ENCODE peak calls at places on chromosomes 11 and 22, in four cellular contexts. One of them, this sample, is unnamed.

GRCh38 chr11:121563003-121563402 is 110.2 kb upstream of the SORL1-AS1 start:
- DNase-seq in stimulated activated CD4-positive, alpha-beta T cell treated with anti-CD3 and anti-CD28 coated beads, Interleukin-1b, Interleukin-23, amount 100 ng/mL, for 1 hour: no peak
- DNase-seq in GM19239: no peak
- DNase-seq in adrenal gland: no peak
- DNase-seq in this sample: no peak

GRCh38 chr22:45239378-45240136 is 1.1 kb downstream of the KIAA0930 start:
- DNase-seq in stimulated activated CD4-positive, alpha-beta T cell treated with anti-CD3 and anti-CD28 coated beads, Interleukin-1b, Interleukin-23, amount 100 ng/mL, for 1 hour: no peak
- DNase-seq in GM19239: no peak
- DNase-seq in adrenal gland: no peak
- DNase-seq in this sample: no peak

GRCh38 chr22:49170053-49170452 is 657.6 kb downstream of the BRD1 start:
- DNase-seq in stimulated activated CD4-positive, alpha-beta T cell treated with anti-CD3 and anti-CD28 coated beads, Interleukin-1b, Interleukin-23, amount 100 ng/mL, for 1 hour: no peak
- DNase-seq in GM19239: no peak
- DNase-seq in adrenal gland: no peak
- DNase-seq in this sample: no peak

GRCh38 chr22:50308597-50308935 is 1.1 kb upstream of the PLXNB2 start:
- DNase-seq in stimulated activated CD4-positive, alpha-beta T cell treated with anti-CD3 and anti-CD28 coated beads, Interleukin-1b, Interleukin-23, amount 100 ng/mL, for 1 hour: no peak
- DNase-seq in GM19239: no peak
- DNase-seq in adrenal gland: peak
- DNase-seq in this sample: no peak

GRCh38 chr11:31641477-31642062 is 132.0 kb downstream of the ELP4 start:
- DNase-seq in stimulated activated CD4-positive, alpha-beta T cell treated with anti-CD3 and anti-CD28 coated beads, Interleukin-1b, Interleukin-23, amount 100 ng/mL, for 1 hour: no peak
- DNase-seq in GM19239: no peak
- DNase-seq in adrenal gland: peak
- DNase-seq in this sample: no peak

GRCh38 chr11:106603971-106604370 is 414.3 kb downstream of the GUCY1A2 start:
- DNase-seq in stimulated activated CD4-positive, alpha-beta T cell treated with anti-CD3 and anti-CD28 coated beads, Interleukin-1b, Interleukin-23, amount 100 ng/mL, for 1 hour: no peak
- DNase-seq in GM19239: no peak
- DNase-seq in adrenal gland: no peak
- DNase-seq in this sample: no peak

GRCh38 chr11:3021125-3021524 is 29.0 kb upstream of the NAP1L4 start:
- DNase-seq in stimulated activated CD4-positive, alpha-beta T cell treated with anti-CD3 and anti-CD28 coated beads, Interleukin-1b, Interleukin-23, amount 100 ng/mL, for 1 hour: no peak
- DNase-seq in GM19239: no peak
- DNase-seq in adrenal gland: no peak
- DNase-seq in this sample: no peak

GRCh38 chr11:115974703-115975102 is 470.5 kb upstream of the CADM1 start:
- DNase-seq in stimulated activated CD4-positive, alpha-beta T cell treated with anti-CD3 and anti-CD28 coated beads, Interleukin-1b, Interleukin-23, amount 100 ng/mL, for 1 hour: no peak
- DNase-seq in GM19239: no peak
- DNase-seq in adrenal gland: no peak
- DNase-seq in this sample: no peak

GRCh38 chr11:15101072-15101701 is 13.5 kb upstream of the INSC start:
- DNase-seq in stimulated activated CD4-positive, alpha-beta T cell treated with anti-CD3 and anti-CD28 coated beads, Interleukin-1b, Interleukin-23, amount 100 ng/mL, for 1 hour: no peak
- DNase-seq in GM19239: no peak
- DNase-seq in adrenal gland: peak
- DNase-seq in this sample: no peak

GRCh38 chr11:84097186-84097585 is 811.0 kb upstream of the CCDC90B start:
- DNase-seq in stimulated activated CD4-positive, alpha-beta T cell treated with anti-CD3 and anti-CD28 coated beads, Interleukin-1b, Interleukin-23, amount 100 ng/mL, for 1 hour: no peak
- DNase-seq in GM19239: no peak
- DNase-seq in adrenal gland: peak
- DNase-seq in this sample: no peak

GRCh38 chr11:92384316-92384715 is 159.7 kb downstream of the FAT3 start:
- DNase-seq in stimulated activated CD4-positive, alpha-beta T cell treated with anti-CD3 and anti-CD28 coated beads, Interleukin-1b, Interleukin-23, amount 100 ng/mL, for 1 hour: no peak
- DNase-seq in GM19239: no peak
- DNase-seq in adrenal gland: no peak
- DNase-seq in this sample: no peak

GRCh38 chr11:10375280-10376048 is 70.6 kb downstream of the ADM start:
- DNase-seq in stimulated activated CD4-positive, alpha-beta T cell treated with anti-CD3 and anti-CD28 coated beads, Interleukin-1b, Interleukin-23, amount 100 ng/mL, for 1 hour: no peak
- DNase-seq in GM19239: no peak
- DNase-seq in adrenal gland: no peak
- DNase-seq in this sample: no peak

GRCh38 chr11:86523738-86524602 is 148.4 kb downstream of the ME3 start:
- DNase-seq in stimulated activated CD4-positive, alpha-beta T cell treated with anti-CD3 and anti-CD28 coated beads, Interleukin-1b, Interleukin-23, amount 100 ng/mL, for 1 hour: no peak
- DNase-seq in GM19239: no peak
- DNase-seq in adrenal gland: peak
- DNase-seq in this sample: no peak

GRCh38 chr11:17443000-17443399 is 33.6 kb downstream of the ABCC8 start:
- DNase-seq in stimulated activated CD4-positive, alpha-beta T cell treated with anti-CD3 and anti-CD28 coated beads, Interleukin-1b, Interleukin-23, amount 100 ng/mL, for 1 hour: no peak
- DNase-seq in GM19239: no peak
- DNase-seq in adrenal gland: no peak
- DNase-seq in this sample: no peak

GRCh38 chr11:11407065-11407737 is 54.2 kb upstream of the CSNK2A3 start:
- DNase-seq in stimulated activated CD4-positive, alpha-beta T cell treated with anti-CD3 and anti-CD28 coated beads, Interleukin-1b, Interleukin-23, amount 100 ng/mL, for 1 hour: no peak
- DNase-seq in GM19239: no peak
- DNase-seq in adrenal gland: peak
- DNase-seq in this sample: no peak

GRCh38 chr11:71456294-71456693 is 3.3 kb downstream of the NADSYN1 start:
- DNase-seq in stimulated activated CD4-positive, alpha-beta T cell treated with anti-CD3 and anti-CD28 coated beads, Interleukin-1b, Interleukin-23, amount 100 ng/mL, for 1 hour: no peak
- DNase-seq in GM19239: no peak
- DNase-seq in adrenal gland: no peak
- DNase-seq in this sample: no peak

GRCh38 chr11:100687630-100688395 is 725 bp downstream of the ARHGAP42 start:
- DNase-seq in stimulated activated CD4-positive, alpha-beta T cell treated with anti-CD3 and anti-CD28 coated beads, Interleukin-1b, Interleukin-23, amount 100 ng/mL, for 1 hour: no peak
- DNase-seq in GM19239: peak
- DNase-seq in adrenal gland: peak
- DNase-seq in this sample: no peak

GRCh38 chr11:10544491-10545470 is 3.8 kb upstream of the RNF141 start:
- DNase-seq in stimulated activated CD4-positive, alpha-beta T cell treated with anti-CD3 and anti-CD28 coated beads, Interleukin-1b, Interleukin-23, amount 100 ng/mL, for 1 hour: no peak
- DNase-seq in GM19239: no peak
- DNase-seq in adrenal gland: no peak
- DNase-seq in this sample: no peak

GRCh38 chr22:24066872-24067271 is 55.8 kb downstream of the CABIN1 start:
- DNase-seq in stimulated activated CD4-positive, alpha-beta T cell treated with anti-CD3 and anti-CD28 coated beads, Interleukin-1b, Interleukin-23, amount 100 ng/mL, for 1 hour: no peak
- DNase-seq in GM19239: peak
- DNase-seq in adrenal gland: no peak
- DNase-seq in this sample: no peak